ENCODE peak calls at places on chromosomes 4 and X, in six cellular contexts. R, T, P, K, Y and B are unnamed samples.

GRCh38 chrX:12949927-12950656 is 24.8 kb upstream of the TMSB4X start:
- DNase-seq in P (peak; percentile 92), R (peak; percentile 60), T (no peak), K (no peak), Y (no peak), B (peak; percentile 94)

GRCh38 chr4:6892190-6892908 is 17.3 kb upstream of the TBC1D14 start:
- DNase-seq in Y (no peak), K (peak; percentile 74), P (peak; percentile 79), T (no peak), R (no peak), B (peak; percentile 93)

GRCh38 chr4:90727938-90728337 is 600.7 kb downstream of the CCSER1 start:
- DNase-seq in R (peak; percentile 86), K (peak; percentile 78), T (peak; percentile 31), P (no peak), Y (peak; percentile 69), B (no peak)

GRCh38 chrX:40423299-40423698 is 157.5 kb upstream of the ATP6AP2 start:
- DNase-seq in P (no peak), Y (no peak), R (no peak), T (no peak), K (no peak), B (peak; percentile 3)

GRCh38 chr4:961651-962230 is 11.6 kb downstream of the DGKQ start:
- DNase-seq in R (peak; percentile 14), Y (no peak), T (no peak), P (no peak), K (no peak), B (no peak)

GRCh38 chr4:154603033-154603943 is 9.2 kb downstream of the FGG start:
- DNase-seq in P (no peak), K (no peak), T (no peak), Y (no peak), R (no peak), B (no peak)

GRCh38 chr4:26175016-26175786 is 145.6 kb upstream of the RBPJ start:
- DNase-seq in P (no peak), Y (no peak), T (no peak), K (no peak), R (no peak), B (no peak)

GRCh38 chr4:82776925-82777542 is 21.6 kb downstream of the SCD5 start:
- DNase-seq in R (peak; percentile 84), P (peak; percentile 89), K (peak; percentile 10), T (no peak), Y (no peak), B (no peak)

GRCh38 chrX:19807414-19807813 is 80.0 kb downstream of the SH3KBP1 start:
- DNase-seq in K (no peak), Y (no peak), P (no peak), T (no peak), R (no peak), B (no peak)

GRCh38 chr4:37970702-37971101 is 10.5 kb downstream of the PTTG2 start:
- DNase-seq in R (peak; percentile 49), P (peak; percentile 33), T (no peak), K (peak; percentile 60), Y (peak; percentile 54), B (no peak)

GRCh38 chr4:111268769-111269414 is 646.0 kb upstream of the PITX2 start:
- DNase-seq in P (peak; percentile 49), K (no peak), R (no peak), T (no peak), Y (no peak), B (peak; percentile 33)

GRCh38 chr4:7759635-7760034 is 180.0 kb downstream of the AFAP1 start:
- DNase-seq in P (no peak), R (no peak), Y (no peak), T (no peak), K (no peak), B (no peak)

GRCh38 chrX:104621781-104622180 is 55.8 kb downstream of the IL1RAPL2 start:
- DNase-seq in P (no peak), K (no peak), Y (no peak), T (no peak), R (no peak), B (no peak)

GRCh38 chrX:2897311-2897689 is 31.8 kb downstream of the ARSD start:
- DNase-seq in Y (no peak), R (no peak), K (no peak), T (no peak), P (no peak), B (peak; percentile 24)

GRCh38 chrX:2902841-2903240 is 26.3 kb downstream of the ARSD start:
- DNase-seq in Y (no peak), P (no peak), T (no peak), K (no peak), R (no peak), B (no peak)

GRCh38 chrX:2894885-2895292 is 34.2 kb downstream of the ARSD start:
- DNase-seq in R (peak; percentile 62), P (peak; percentile 50), T (no peak), Y (no peak), K (no peak), B (peak; percentile 89)

GRCh38 chrX:2901367-2902036 is 27.6 kb downstream of the ARSD start:
- DNase-seq in P (peak; percentile 64), K (no peak), R (no peak), Y (no peak), T (no peak), B (peak; percentile 50)

GRCh38 chrX:2898861-2899512 is 30.2 kb downstream of the ARSD start:
- DNase-seq in K (no peak), R (peak; percentile 74), Y (no peak), P (no peak), T (no peak), B (no peak)
- H3K18ac ChIP-seq in K (peak overlapping the region; percentile 6), R (peak overlapping the region; percentile 77), Y (no peak overlapping the region), P (no peak overlapping the region), T (no peak overlapping the region), B (no peak overlapping the region)

GRCh38 chr4:32025840-32026459 is 1305.8 kb downstream of the PCDH7 start:
- DNase-seq in P (no peak), T (no peak), R (peak; percentile 44), K (no peak), Y (no peak), B (peak; percentile 33)

DNA sequence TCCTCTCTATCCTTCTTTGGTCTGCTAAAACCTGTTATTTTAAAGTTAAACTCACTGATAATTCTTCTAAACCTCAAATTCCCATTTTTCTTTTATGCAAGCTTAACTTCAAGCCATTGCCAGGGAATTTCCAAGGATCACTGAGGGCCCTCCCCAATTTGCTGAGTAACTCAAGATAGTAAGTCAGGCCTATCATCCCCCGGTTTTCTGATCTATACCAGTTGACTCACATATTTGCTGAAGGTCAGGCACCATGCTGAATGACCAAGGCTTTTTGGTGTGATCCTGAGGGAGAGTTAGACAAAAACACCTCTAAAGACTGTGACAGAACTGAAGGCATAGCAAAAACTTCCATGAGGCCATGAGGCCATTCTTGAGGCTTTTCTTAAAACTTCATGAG is 1301.9 kb downstream of the PCDH7 start:
- DNase-seq in P (no peak), R (no peak), K (no peak), T (no peak), Y (no peak), B (no peak)
- H2AFZ ChIP-seq in P (no peak overlapping the region), R (no peak overlapping the region), K (no peak overlapping the region), T (no peak overlapping the region), Y (no peak overlapping the region), B (no peak overlapping the region)

GRCh38 chr4:127875791-127876190 is 4.9 kb upstream of the PLK4 start:
- DNase-seq in K (no peak), P (no peak), Y (no peak), R (no peak), T (no peak), B (no peak)

GRCh38 chr4:127881565-127881869 is 824 bp downstream of the PLK4 start:
- DNase-seq in P (no peak), Y (no peak), T (no peak), R (no peak), K (no peak), B (no peak)

GRCh38 chr4:127880764-127881564 is at the start of gene PLK4:
- DNase-seq in Y (peak; percentile 96), P (peak; percentile 93), T (peak; percentile 89), R (peak; percentile 97), K (peak; percentile 97), B (peak; percentile 93)
- H3K4ac ChIP-seq in Y (peak within 1 kb of the TSS; percentile 100), P (peak within 1 kb of the TSS; percentile 77), T (no peak within 1 kb of the TSS), R (peak within 1 kb of the TSS; percentile 55), K (peak within 1 kb of the TSS; percentile 51), B (no peak within 1 kb of the TSS)

GRCh38 chrX:72130762-72131231 is 918 bp downstream of the RTL5 start:
- DNase-seq in T (no peak), P (no peak), K (peak; percentile 34), Y (no peak), R (no peak), B (no peak)
- H3K18ac ChIP-seq in T (no peak overlapping the region), P (no peak overlapping the region), K (peak overlapping the region; percentile 53), Y (no peak overlapping the region), R (peak overlapping the region; percentile 25), B (peak overlapping the region; percentile 40)

GRCh38 chr4:156534205-156534604 is 437.4 kb downstream of the PDGFC start:
- DNase-seq in K (no peak), T (no peak), P (no peak), Y (no peak), R (no peak), B (no peak)
- H2AFZ ChIP-seq in K (no peak overlapping the region), T (no peak overlapping the region), P (no peak overlapping the region), Y (no peak overlapping the region), R (no peak overlapping the region), B (no peak overlapping the region)

DNA sequence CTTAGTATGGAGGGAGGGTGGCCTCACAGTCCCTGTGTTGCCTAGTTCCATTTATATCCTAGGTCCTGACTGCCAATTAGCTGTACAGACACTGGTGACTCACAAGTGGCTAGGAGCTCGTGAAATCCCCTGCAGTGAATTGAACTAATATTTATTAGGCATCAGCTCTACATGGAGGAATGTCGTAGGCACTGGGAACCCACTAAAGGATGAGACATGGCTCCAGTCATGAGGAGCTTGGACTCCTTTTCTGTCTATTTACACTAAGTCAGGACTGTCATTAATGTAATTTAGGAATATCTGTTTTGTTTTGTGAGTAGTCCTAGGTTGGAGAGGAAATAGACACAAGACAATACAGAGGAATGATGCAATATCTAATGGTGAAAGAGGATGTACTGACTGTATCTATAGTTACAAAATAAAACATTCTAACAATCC is 67.7 kb downstream of the MID1IP1 start:
- DNase-seq in T (no peak), R (peak; percentile 45), K (no peak), Y (no peak), P (peak; percentile 75), B (peak; percentile 86)
- H3K4ac ChIP-seq in T (no peak overlapping the region), R (no peak overlapping the region), K (no peak overlapping the region), Y (peak overlapping the region; percentile 91), P (peak overlapping the region; percentile 35), B (no peak overlapping the region)

GRCh38 chrX:134803551-134804183 is 145.4 kb upstream of the PLAC1 start:
- DNase-seq in T (no peak), P (no peak), K (no peak), R (no peak), Y (no peak), B (no peak)
- H3K18ac ChIP-seq in T (no peak overlapping the region), P (no peak overlapping the region), K (no peak overlapping the region), R (no peak overlapping the region), Y (no peak overlapping the region), B (no peak overlapping the region)

DNA sequence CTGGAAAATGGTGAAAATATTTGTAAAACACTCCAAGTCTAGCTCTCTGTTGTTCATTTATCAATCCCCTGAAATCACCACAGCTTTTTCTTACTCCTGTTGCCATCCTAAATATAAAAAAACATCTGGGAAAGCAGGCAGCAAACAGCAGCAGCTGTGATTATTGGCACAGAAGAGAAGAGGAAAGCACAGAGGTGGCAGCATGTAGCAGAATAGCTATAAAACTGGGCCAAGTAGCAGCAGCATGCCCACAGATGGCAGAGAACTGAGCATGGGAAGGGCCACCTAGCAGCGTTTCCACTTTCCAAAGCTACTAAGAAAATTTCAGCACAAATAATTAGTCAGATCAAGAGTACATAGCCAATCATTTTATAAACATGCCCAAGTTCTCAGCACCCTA is 307.2 kb downstream of the SLC7A11 start:
- DNase-seq in P (no peak), Y (no peak), T (no peak), K (no peak), R (no peak), B (no peak)
- H2AFZ ChIP-seq in P (peak overlapping the region; percentile 65), Y (peak overlapping the region; percentile 50), T (no peak overlapping the region), K (no peak overlapping the region), R (no peak overlapping the region), B (no peak overlapping the region)